ENCODE peak calls at places on chromosomes 3 and 15, in seven cellular contexts. One of them, this sample, is unnamed. For H3K27me3, the result is how much of the 10 kb centered on the place peaks cover.

GRCh38 chr3:156818890-156819289 is 7.3 kb upstream of the LEKR1 start:
- DNase-seq in thyroid gland: no peak
- DNase-seq in body of pancreas: no peak
- DNase-seq in GM23248: peak
- DNase-seq in fibroblast of lung: peak
- DNase-seq in lower lobe of right lung: no peak
- DNase-seq in mesendoderm: no peak
- DNase-seq in this sample: peak

GRCh38 chr15:98878172-98878571 is 129.4 kb downstream of the PGPEP1L start:
- DNase-seq in thyroid gland: no peak
- DNase-seq in body of pancreas: no peak
- DNase-seq in GM23248: peak
- DNase-seq in fibroblast of lung: peak
- DNase-seq in lower lobe of right lung: no peak
- DNase-seq in mesendoderm: no peak
- DNase-seq in this sample: no peak

GRCh38 chr3:30471076-30471475 is 135.3 kb upstream of the TGFBR2 start:
- DNase-seq in thyroid gland: no peak
- DNase-seq in body of pancreas: no peak
- DNase-seq in GM23248: peak
- DNase-seq in fibroblast of lung: peak
- DNase-seq in lower lobe of right lung: no peak
- DNase-seq in mesendoderm: no peak
- DNase-seq in this sample: no peak

GRCh38 chr3:53257465-53257864 is 1.6 kb upstream of the TKT start:
- DNase-seq in thyroid gland: no peak
- DNase-seq in body of pancreas: no peak
- DNase-seq in GM23248: no peak
- DNase-seq in fibroblast of lung: no peak
- DNase-seq in lower lobe of right lung: no peak
- DNase-seq in mesendoderm: no peak
- DNase-seq in this sample: no peak

GRCh38 chr3:18423401-18424212 is 1.5 kb downstream of the SATB1 start:
- DNase-seq in thyroid gland: peak
- DNase-seq in body of pancreas: peak
- DNase-seq in GM23248: peak
- DNase-seq in fibroblast of lung: peak
- DNase-seq in lower lobe of right lung: peak
- DNase-seq in mesendoderm: peak
- DNase-seq in this sample: peak

GRCh38 chr15:89822951-89823701 is 8.5 kb upstream of the ANPEP start:
- DNase-seq in thyroid gland: no peak
- DNase-seq in body of pancreas: no peak
- DNase-seq in GM23248: peak
- DNase-seq in fibroblast of lung: peak
- DNase-seq in lower lobe of right lung: peak
- DNase-seq in mesendoderm: no peak
- DNase-seq in this sample: peak

GRCh38 chr3:43206632-43207031 is 79.7 kb upstream of the SNRK start:
- DNase-seq in thyroid gland: no peak
- DNase-seq in body of pancreas: no peak
- DNase-seq in GM23248: no peak
- DNase-seq in fibroblast of lung: no peak
- DNase-seq in lower lobe of right lung: no peak
- DNase-seq in mesendoderm: no peak
- DNase-seq in this sample: no peak

GRCh38 chr3:481680-482079 is 285.1 kb downstream of the CHL1 start:
- DNase-seq in thyroid gland: no peak
- DNase-seq in body of pancreas: no peak
- DNase-seq in GM23248: peak
- DNase-seq in fibroblast of lung: peak
- DNase-seq in lower lobe of right lung: no peak
- DNase-seq in mesendoderm: peak
- DNase-seq in this sample: peak

GRCh38 chr15:68208641-68209240 is 3.6 kb upstream of the CALML4 start:
- DNase-seq in thyroid gland: no peak
- DNase-seq in body of pancreas: no peak
- DNase-seq in GM23248: no peak
- DNase-seq in fibroblast of lung: no peak
- DNase-seq in lower lobe of right lung: no peak
- DNase-seq in mesendoderm: no peak
- DNase-seq in this sample: no peak

GRCh38 chr15:96170616-96171270 is 159.8 kb upstream of the NR2F2 start:
- DNase-seq in thyroid gland: no peak
- DNase-seq in body of pancreas: peak
- DNase-seq in GM23248: no peak
- DNase-seq in fibroblast of lung: no peak
- DNase-seq in lower lobe of right lung: no peak
- DNase-seq in mesendoderm: peak
- DNase-seq in this sample: no peak

GRCh38 chr15:96166223-96167200 is 164.0 kb upstream of the NR2F2 start:
- DNase-seq in thyroid gland: no peak
- DNase-seq in body of pancreas: no peak
- DNase-seq in GM23248: no peak
- DNase-seq in fibroblast of lung: no peak
- DNase-seq in lower lobe of right lung: no peak
- DNase-seq in mesendoderm: no peak
- DNase-seq in this sample: no peak

GRCh38 chr15:96165775-96166174 is 164.7 kb upstream of the NR2F2 start:
- DNase-seq in thyroid gland: no peak
- DNase-seq in body of pancreas: no peak
- DNase-seq in GM23248: no peak
- DNase-seq in fibroblast of lung: no peak
- DNase-seq in lower lobe of right lung: no peak
- DNase-seq in mesendoderm: no peak
- DNase-seq in this sample: no peak

GRCh38 chr15:96171842-96172241 is 158.7 kb upstream of the NR2F2 start:
- DNase-seq in thyroid gland: no peak
- DNase-seq in body of pancreas: peak
- DNase-seq in GM23248: no peak
- DNase-seq in fibroblast of lung: no peak
- DNase-seq in lower lobe of right lung: no peak
- DNase-seq in mesendoderm: peak
- DNase-seq in this sample: peak

GRCh38 chr15:96171271-96171739 is 159.2 kb upstream of the NR2F2 start:
- DNase-seq in thyroid gland: no peak
- DNase-seq in body of pancreas: peak
- DNase-seq in GM23248: no peak
- DNase-seq in fibroblast of lung: no peak
- DNase-seq in lower lobe of right lung: no peak
- DNase-seq in mesendoderm: peak
- DNase-seq in this sample: peak
- H3K4me3 ChIP-seq in thyroid gland: no peak
- H3K4me3 ChIP-seq in body of pancreas: no peak
- H3K4me3 ChIP-seq in GM23248: no peak
- H3K4me3 ChIP-seq in fibroblast of lung: no peak
- H3K4me3 ChIP-seq in lower lobe of right lung: no peak
- H3K4me3 ChIP-seq in mesendoderm: no peak
- H3K4me3 ChIP-seq in this sample: no peak

DNA sequence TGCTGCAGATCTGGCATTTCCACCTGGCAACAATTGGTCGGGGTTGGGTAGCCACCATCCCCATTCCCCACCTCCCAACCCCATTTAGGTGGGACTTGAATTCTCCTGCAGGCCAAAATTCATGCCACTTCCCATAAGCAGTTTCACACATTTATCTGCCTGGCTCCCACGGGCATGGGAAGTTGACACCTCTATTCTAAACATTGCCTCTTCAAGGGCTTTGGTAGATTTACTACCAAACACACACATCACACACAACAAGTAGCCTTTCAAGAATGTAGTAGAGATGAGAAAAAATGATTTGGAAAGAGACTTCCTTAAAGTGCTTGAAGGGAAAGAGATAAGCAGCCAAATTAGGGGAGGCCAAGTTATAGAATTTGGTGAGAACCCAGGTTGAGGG is 30.9 kb downstream of the ZBTB38 start:
- DNase-seq in thyroid gland: no peak
- DNase-seq in body of pancreas: no peak
- DNase-seq in GM23248: no peak
- DNase-seq in fibroblast of lung: no peak
- DNase-seq in lower lobe of right lung: no peak
- DNase-seq in mesendoderm: peak
- DNase-seq in this sample: no peak
- H3K27me3 ChIP-seq in thyroid gland: under half
- H3K27me3 ChIP-seq in body of pancreas: under half
- H3K27me3 ChIP-seq in GM23248: under half
- H3K27me3 ChIP-seq in fibroblast of lung: under half
- H3K27me3 ChIP-seq in lower lobe of right lung: under half
- H3K27me3 ChIP-seq in mesendoderm: under half
- H3K27me3 ChIP-seq in this sample: under half

GRCh38 chr3:177978948-177979347 is 557.3 kb upstream of the KCNMB2 start:
- DNase-seq in thyroid gland: no peak
- DNase-seq in body of pancreas: no peak
- DNase-seq in GM23248: no peak
- DNase-seq in fibroblast of lung: peak
- DNase-seq in lower lobe of right lung: no peak
- DNase-seq in mesendoderm: no peak
- DNase-seq in this sample: no peak

GRCh38 chr3:177981576-177981975 is 554.7 kb upstream of the KCNMB2 start:
- DNase-seq in thyroid gland: peak
- DNase-seq in body of pancreas: no peak
- DNase-seq in GM23248: no peak
- DNase-seq in fibroblast of lung: no peak
- DNase-seq in lower lobe of right lung: no peak
- DNase-seq in mesendoderm: no peak
- DNase-seq in this sample: no peak

GRCh38 chr3:177979684-177980083 is 556.6 kb upstream of the KCNMB2 start:
- DNase-seq in thyroid gland: no peak
- DNase-seq in body of pancreas: no peak
- DNase-seq in GM23248: no peak
- DNase-seq in fibroblast of lung: no peak
- DNase-seq in lower lobe of right lung: no peak
- DNase-seq in mesendoderm: no peak
- DNase-seq in this sample: no peak

GRCh38 chr3:177973241-177973840 is 562.9 kb upstream of the KCNMB2 start:
- DNase-seq in thyroid gland: no peak
- DNase-seq in body of pancreas: no peak
- DNase-seq in GM23248: peak
- DNase-seq in fibroblast of lung: peak
- DNase-seq in lower lobe of right lung: no peak
- DNase-seq in mesendoderm: peak
- DNase-seq in this sample: peak

GRCh38 chr3:177977381-177978158 is 558.7 kb upstream of the KCNMB2 start:
- DNase-seq in thyroid gland: no peak
- DNase-seq in body of pancreas: no peak
- DNase-seq in GM23248: peak
- DNase-seq in fibroblast of lung: peak
- DNase-seq in lower lobe of right lung: no peak
- DNase-seq in mesendoderm: no peak
- DNase-seq in this sample: peak
- H3K4me3 ChIP-seq in thyroid gland: no peak
- H3K4me3 ChIP-seq in body of pancreas: no peak
- H3K4me3 ChIP-seq in GM23248: peak
- H3K4me3 ChIP-seq in fibroblast of lung: no peak
- H3K4me3 ChIP-seq in lower lobe of right lung: no peak
- H3K4me3 ChIP-seq in mesendoderm: no peak
- H3K4me3 ChIP-seq in this sample: no peak

GRCh38 chr3:4061201-4061600 is 242.0 kb upstream of the SETMAR start:
- DNase-seq in thyroid gland: no peak
- DNase-seq in body of pancreas: no peak
- DNase-seq in GM23248: no peak
- DNase-seq in fibroblast of lung: no peak
- DNase-seq in lower lobe of right lung: no peak
- DNase-seq in mesendoderm: no peak
- DNase-seq in this sample: no peak
- H3K27me3 ChIP-seq in thyroid gland: under half
- H3K27me3 ChIP-seq in body of pancreas: under half
- H3K27me3 ChIP-seq in GM23248: under half
- H3K27me3 ChIP-seq in fibroblast of lung: under half
- H3K27me3 ChIP-seq in lower lobe of right lung: under half
- H3K27me3 ChIP-seq in mesendoderm: under half
- H3K27me3 ChIP-seq in this sample: under half

GRCh38 chr3:77041156-77041696 is 1.3 kb downstream of the ROBO2 start:
- DNase-seq in thyroid gland: no peak
- DNase-seq in body of pancreas: no peak
- DNase-seq in GM23248: no peak
- DNase-seq in fibroblast of lung: no peak
- DNase-seq in lower lobe of right lung: no peak
- DNase-seq in mesendoderm: no peak
- DNase-seq in this sample: no peak

GRCh38 chr3:77041756-77042155 is 1.9 kb downstream of the ROBO2 start:
- DNase-seq in thyroid gland: no peak
- DNase-seq in body of pancreas: no peak
- DNase-seq in GM23248: no peak
- DNase-seq in fibroblast of lung: peak
- DNase-seq in lower lobe of right lung: no peak
- DNase-seq in mesendoderm: no peak
- DNase-seq in this sample: no peak

GRCh38 chr3:77038928-77039605 is 832 bp upstream of the ROBO2 start:
- DNase-seq in thyroid gland: peak
- DNase-seq in body of pancreas: peak
- DNase-seq in GM23248: peak
- DNase-seq in fibroblast of lung: peak
- DNase-seq in lower lobe of right lung: no peak
- DNase-seq in mesendoderm: peak
- DNase-seq in this sample: peak

GRCh38 chr3:77039606-77040553 is at the start of gene ROBO2:
- DNase-seq in thyroid gland: peak
- DNase-seq in body of pancreas: peak
- DNase-seq in GM23248: peak
- DNase-seq in fibroblast of lung: peak
- DNase-seq in lower lobe of right lung: peak
- DNase-seq in mesendoderm: peak
- DNase-seq in this sample: peak

GRCh38 chr3:77038468-77038927 is 1.4 kb upstream of the ROBO2 start:
- DNase-seq in thyroid gland: peak
- DNase-seq in body of pancreas: peak
- DNase-seq in GM23248: peak
- DNase-seq in fibroblast of lung: peak
- DNase-seq in lower lobe of right lung: peak
- DNase-seq in mesendoderm: peak
- DNase-seq in this sample: peak
- H3K4me3 ChIP-seq in thyroid gland: no peak
- H3K4me3 ChIP-seq in body of pancreas: no peak
- H3K4me3 ChIP-seq in GM23248: peak
- H3K4me3 ChIP-seq in fibroblast of lung: peak
- H3K4me3 ChIP-seq in lower lobe of right lung: peak
- H3K4me3 ChIP-seq in mesendoderm: peak
- H3K4me3 ChIP-seq in this sample: peak